ENCODE peak calls at places on chromosomes 3 and 15, in nine cellular contexts. Q is activated CD4-positive, alpha-beta T cell treated with anti-CD3 and anti-CD28 coated beads for 48 hours; X is fibroblast of villous mesenchyme; I is K562; U is GM04504; K is H1; D is AG09309; P is OCI-LY7; T is Caki2. Z is an unnamed sample.

GRCh38 chr3:110265302-110265701 is 806.3 kb upstream of the NECTIN3 start:
- DNase-seq in Q (no peak), D (no peak), T (no peak), U (no peak), P (no peak), I (no peak), X (no peak), K (no peak), Z (no peak)

GRCh38 chr3:72597043-72597442 is 251.2 kb downstream of the SHQ1 start:
- DNase-seq in X (no peak), T (no peak), Q (no peak), U (no peak), P (no peak), K (no peak), D (no peak), I (no peak), Z (no peak)

GRCh38 chr3:94904275-94904674 is 841.4 kb downstream of the NSUN3 start:
- DNase-seq in D (no peak), K (no peak), T (no peak), X (no peak), P (no peak), U (no peak), I (no peak), Q (no peak), Z (no peak)

GRCh38 chr15:48426047-48426446 is 94.8 kb downstream of the DUT start:
- DNase-seq in X (peak; percentile 42), Q (no peak), I (no peak), K (no peak), D (no peak), T (no peak), U (no peak), P (no peak), Z (no peak)

GRCh38 chr3:52004158-52004787 is 8.6 kb upstream of the RPL29 start:
- DNase-seq in T (no peak), Q (no peak), D (no peak), P (no peak), U (no peak), I (no peak), K (no peak), X (peak; percentile 59), Z (no peak)

GRCh38 chr3:160365872-160366522 is 33.0 kb downstream of the IFT80 start:
- DNase-seq in P (no peak), T (no peak), X (no peak), K (no peak), D (no peak), U (no peak), Q (no peak), I (no peak), Z (no peak)

GRCh38 chr3:73467211-73467610 is 157.5 kb downstream of the PDZRN3 start:
- DNase-seq in P (no peak), X (no peak), K (no peak), D (no peak), U (no peak), Q (no peak), I (no peak), T (no peak), Z (no peak)

GRCh38 chr3:173465112-173465511 is 67.6 kb downstream of the NLGN1 start:
- DNase-seq in T (peak; percentile 18), D (peak; percentile 37), K (no peak), X (peak; percentile 13), P (no peak), U (peak; percentile 12), I (no peak), Q (no peak), Z (no peak)

GRCh38 chr3:37174532-37175126 is at the start of gene LRRFIP2:
- DNase-seq in D (no peak), X (peak; percentile 72), U (peak; percentile 51), K (no peak), T (peak; percentile 39), I (no peak), Q (peak; percentile 17), P (no peak), Z (peak; percentile 24)

GRCh38 chr3:98814799-98815450 is 51.8 kb downstream of the ST3GAL6 start:
- DNase-seq in D (no peak), P (no peak), T (no peak), I (no peak), X (peak; percentile 84), Q (no peak), K (no peak), U (no peak), Z (no peak)